ENCODE peak calls at places on chromosomes 6 and 20, in six cellular contexts. M is dorsolateral prefrontal cortex, H is tibial artery, A is endothelial cell, J is keratinocyte, Y is astrocyte of the cerebellum. X is an unnamed sample.

GRCh38 chr6:158849899-158850806 is 31.0 kb upstream of the EZR start:
- DNase-seq in M (no peak), H (no peak), A (no peak), J (peak), Y (peak), X (no peak)

GRCh38 chr6:80165143-80165542 is 58.7 kb downstream of the BCKDHB start:
- DNase-seq in M (no peak), H (no peak), A (no peak), J (no peak), Y (no peak), X (no peak)

GRCh38 chr6:119267506-119267905 is 82.1 kb downstream of the MAN1A1 start:
- DNase-seq in M (no peak), H (no peak), A (no peak), J (no peak), Y (no peak), X (no peak)

GRCh38 chr20:62381202-62381797 is 5.6 kb upstream of the RPS21 start:
- DNase-seq in M (no peak), H (no peak), A (no peak), J (no peak), Y (no peak), X (no peak)

GRCh38 chr20:54176610-54177009 is 2.8 kb upstream of the CYP24A1 start:
- DNase-seq in M (no peak), H (no peak), A (no peak), J (peak), Y (no peak), X (no peak)

GRCh38 chr6:86010915-86011786 is 368.5 kb upstream of the SYNCRIP start:
- DNase-seq in M (no peak), H (no peak), A (no peak), J (no peak), Y (no peak), X (no peak)

GRCh38 chr6:143005816-143006215 is 54.9 kb upstream of the AIG1 start:
- DNase-seq in M (no peak), H (no peak), A (no peak), J (no peak), Y (no peak), X (no peak)

GRCh38 chr20:57772349-57772964 is 62.6 kb upstream of the PMEPA1 start:
- DNase-seq in M (no peak), H (peak), A (no peak), J (peak), Y (no peak), X (no peak)

GRCh38 chr6:16355699-16356481 is 117.5 kb downstream of the GMPR start:
- DNase-seq in M (no peak), H (no peak), A (no peak), J (no peak), Y (no peak), X (no peak)

GRCh38 chr20:1813101-1813529 is 82.1 kb upstream of the SIRPA start:
- DNase-seq in M (no peak), H (peak), A (no peak), J (no peak), Y (peak), X (no peak)

GRCh38 chr6:137707038-137707589 is 159.9 kb upstream of the TNFAIP3 start:
- DNase-seq in M (no peak), H (no peak), A (no peak), J (no peak), Y (no peak), X (no peak)
- TF ChIP-seq CTCF in M (no peak), H (no peak), A (no peak), J (no peak), Y (no peak), X (no peak)

GRCh38 chr20:48451401-48451800 is 376.4 kb downstream of the PREX1 start:
- DNase-seq in M (no peak), H (no peak), A (no peak), J (no peak), Y (no peak), X (no peak)
- TF ChIP-seq CTCF in M (no peak), H (no peak), A (no peak), J (no peak), Y (no peak), X (no peak)

GRCh38 chr20:47594157-47594556 is 92.5 kb downstream of the NCOA3 start:
- DNase-seq in M (no peak), H (no peak), A (no peak), J (no peak), Y (no peak), X (no peak)

GRCh38 chr20:47598911-47599745 is 97.4 kb downstream of the NCOA3 start:
- DNase-seq in M (no peak), H (no peak), A (no peak), J (no peak), Y (no peak), X (no peak)

GRCh38 chr20:47596003-47596571 is 94.4 kb downstream of the NCOA3 start:
- DNase-seq in M (no peak), H (no peak), A (no peak), J (no peak), Y (no peak), X (no peak)

GRCh38 chr20:47600967-47601547 is 99.4 kb downstream of the NCOA3 start:
- DNase-seq in M (no peak), H (no peak), A (no peak), J (no peak), Y (no peak), X (no peak)

GRCh38 chr20:47597090-47597489 is 95.4 kb downstream of the NCOA3 start:
- DNase-seq in M (no peak), H (no peak), A (no peak), J (no peak), Y (no peak), X (no peak)
- TF ChIP-seq CTCF in M (no peak), H (no peak), A (no peak), J (no peak), Y (no peak), X (no peak)

DNA sequence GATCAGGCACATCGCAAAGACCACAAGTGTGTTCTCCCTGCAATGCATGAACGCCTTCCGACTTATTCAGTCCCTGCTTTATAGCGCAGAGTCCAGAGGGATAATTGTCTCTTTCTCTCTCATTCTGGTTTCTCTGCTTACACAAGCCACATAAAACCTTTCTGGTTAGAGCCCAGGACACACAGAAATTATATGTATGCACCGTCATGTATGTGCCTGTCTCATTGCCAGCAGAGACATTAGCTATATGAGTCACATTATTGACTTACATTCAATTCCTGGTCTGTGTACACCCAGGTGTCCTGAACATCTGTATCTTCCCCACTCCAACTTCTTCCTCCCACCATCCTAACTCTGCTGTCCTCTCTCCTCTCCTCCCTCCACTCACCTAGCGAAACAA is 44.0 kb downstream of the LRFN2 start:
- DNase-seq in M (no peak), H (no peak), A (no peak), J (peak), Y (no peak), X (no peak)
- TF ChIP-seq CTCF in M (no peak), H (no peak), A (no peak), J (no peak), Y (no peak), X (no peak)

GRCh38 chr6:166156942-166157341 is 10.7 kb downstream of the TBXT start:
- DNase-seq in M (no peak), H (no peak), A (no peak), J (no peak), Y (no peak), X (no peak)
- TF ChIP-seq CTCF in M (peak), H (no peak), A (no peak), J (no peak), Y (peak), X (no peak)

GRCh38 chr20:16699287-16699686 is 30.5 kb upstream of the SNRPB2 start:
- DNase-seq in M (no peak), H (no peak), A (no peak), J (no peak), Y (no peak), X (no peak)

GRCh38 chr20:16695633-16696032 is 34.2 kb upstream of the SNRPB2 start:
- DNase-seq in M (no peak), H (no peak), A (no peak), J (no peak), Y (no peak), X (no peak)

GRCh38 chr20:16703570-16703969 is 26.3 kb upstream of the SNRPB2 start:
- DNase-seq in M (no peak), H (no peak), A (no peak), J (no peak), Y (no peak), X (no peak)

DNA sequence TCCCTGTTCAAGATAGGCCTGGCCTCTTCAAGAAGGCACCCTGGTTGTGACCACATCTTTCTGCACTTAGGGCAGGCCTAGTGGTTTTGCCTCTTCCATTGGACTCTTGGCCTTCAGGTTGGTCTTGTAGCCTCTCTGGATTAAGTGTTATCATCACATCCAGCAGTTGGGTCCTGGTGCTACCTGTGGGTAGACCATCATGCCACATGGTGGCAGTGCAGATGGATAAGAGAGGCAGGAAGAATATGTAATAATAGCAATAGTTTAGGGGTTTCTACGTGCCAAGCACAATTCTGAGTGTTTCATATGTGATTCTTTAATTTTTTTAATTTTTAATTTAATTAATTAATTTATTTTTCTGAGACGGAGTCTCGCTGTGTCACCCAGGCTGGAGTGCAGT is 28.5 kb upstream of the SNRPB2 start:
- DNase-seq in M (no peak), H (no peak), A (peak), J (no peak), Y (no peak), X (no peak)
- TF ChIP-seq CTCF in M (peak), H (no peak), A (peak), J (peak), Y (no peak), X (peak)

DNA sequence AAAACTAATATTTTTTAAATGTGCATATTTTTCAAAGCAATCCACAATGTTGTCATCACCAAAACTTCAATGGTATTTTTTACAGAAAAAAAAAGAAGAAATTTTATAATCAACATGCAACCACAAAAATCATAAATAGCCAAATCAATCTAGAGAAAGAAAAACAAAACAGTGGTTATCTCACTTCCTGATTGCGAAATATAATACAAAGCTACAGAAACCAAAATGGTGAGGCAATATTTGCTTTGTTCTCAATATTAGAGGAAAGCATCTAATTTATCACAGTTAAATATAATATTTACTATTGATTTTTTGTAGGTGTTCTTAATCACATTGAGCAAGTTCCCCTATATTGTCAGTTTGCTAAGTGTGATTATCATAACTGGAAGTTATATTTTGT is 720.7 kb upstream of the ADGRB3 start:
- DNase-seq in M (no peak), H (no peak), A (no peak), J (no peak), Y (no peak), X (no peak)
- TF ChIP-seq CTCF in M (no peak), H (no peak), A (no peak), J (no peak), Y (no peak), X (no peak)

GRCh38 chr6:43966374-43966658 is 160.9 kb downstream of the MRPL14 start:
- DNase-seq in M (no peak), H (no peak), A (no peak), J (no peak), Y (no peak), X (no peak)
- TF ChIP-seq CTCF in M (no peak), H (no peak), A (no peak), J (no peak), Y (no peak), X (no peak)

X was measured in D721Med.